ENCODE peak calls at places on chromosomes 6 and 20, in eight cellular contexts. Z is PC-3; N is heart right ventricle; C is activated gamma-delta T cell; M is NCI-H748 treated with DMSO at 0.1 percent for 48 hours; O is activated T-cell treated with anti-CD3 and anti-CD28 coated beads, Interleukin-2, amount 50 U/mL, for 72 hours; A is GM03348; R is effector CD4-positive, alpha-beta T cell. V is an unnamed sample.

GRCh38 chr20:13458860-13459451 is 179.8 kb downstream of the TASP1 start:
- DNase-seq in Z (peak), N (no peak), C (no peak), M (peak), O (peak), A (peak), R (no peak), V (peak)

GRCh38 chr20:5770240-5770986 is 20.2 kb downstream of the SHLD1 start:
- DNase-seq in Z (no peak), N (no peak), C (no peak), M (no peak), O (no peak), A (no peak), R (no peak), V (no peak)

GRCh38 chr6:16676978-16677377 is 84.3 kb downstream of the ATXN1 start:
- DNase-seq in Z (peak), N (no peak), C (no peak), M (no peak), O (no peak), A (no peak), R (no peak), V (peak)

GRCh38 chr20:54848262-54848661 is 372.9 kb downstream of the DOK5 start:
- DNase-seq in Z (no peak), N (no peak), C (no peak), M (no peak), O (no peak), A (no peak), R (no peak), V (no peak)

GRCh38 chr6:140379919-140380318 is 1005.5 kb upstream of the CITED2 start:
- DNase-seq in Z (no peak), N (no peak), C (no peak), M (no peak), O (no peak), A (peak), R (no peak), V (no peak)

GRCh38 chr6:8743146-8743745 is 307.9 kb upstream of the SLC35B3 start:
- DNase-seq in Z (no peak), N (no peak), C (no peak), M (no peak), O (no peak), A (no peak), R (no peak), V (no peak)

GRCh38 chr6:157613011-157613522 is 210.0 kb upstream of the SNX9 start:
- DNase-seq in Z (peak), N (no peak), C (no peak), M (no peak), O (no peak), A (peak), R (no peak), V (peak)

GRCh38 chr20:58706975-58707681 is 14.5 kb downstream of the NPEPL1 start:
- DNase-seq in Z (no peak), N (no peak), C (no peak), M (no peak), O (no peak), A (no peak), R (no peak), V (no peak)

GRCh38 chr6:113047932-113048331 is 700.8 kb downstream of the RFPL4B start:
- DNase-seq in Z (no peak), N (no peak), C (no peak), M (no peak), O (no peak), A (peak), R (no peak), V (no peak)

GRCh38 chr6:41531591-41532582 is 14.3 kb upstream of the FOXP4 start:
- DNase-seq in Z (peak), N (no peak), C (peak), M (peak), O (peak), A (peak), R (peak), V (no peak)

GRCh38 chr6:115706981-115707380 is 353.7 kb downstream of the FRK start:
- DNase-seq in Z (no peak), N (no peak), C (no peak), M (no peak), O (no peak), A (no peak), R (no peak), V (no peak)

GRCh38 chr20:58244517-58245030 is 16.1 kb upstream of the ANKRD60 start:
- DNase-seq in Z (no peak), N (no peak), C (no peak), M (no peak), O (no peak), A (no peak), R (no peak), V (no peak)

GRCh38 chr6:37988131-37988530 is 168.6 kb downstream of the ZFAND3 start:
- DNase-seq in Z (no peak), N (no peak), C (no peak), M (no peak), O (no peak), A (peak), R (no peak), V (no peak)

GRCh38 chr20:51902933-51903332 is 100.6 kb upstream of the SALL4 start:
- DNase-seq in Z (no peak), N (no peak), C (no peak), M (no peak), O (no peak), A (no peak), R (no peak), V (no peak)

GRCh38 chr6:83193747-83194582 is 808 bp downstream of the RWDD2A start:
- DNase-seq in Z (peak), N (peak), C (peak), M (peak), O (peak), A (peak), R (peak), V (no peak)

GRCh38 chr6:152316024-152316423 is 321.1 kb downstream of the SYNE1 start:
- DNase-seq in Z (no peak), N (peak), C (no peak), M (no peak), O (no peak), A (peak), R (no peak), V (no peak)

GRCh38 chr6:37742401-37742760 is 44.7 kb upstream of the MDGA1 start:
- DNase-seq in Z (no peak), N (no peak), C (no peak), M (no peak), O (no peak), A (no peak), R (no peak), V (no peak)

GRCh38 chr6:99501762-99502161 is 13.5 kb downstream of the USP45 start:
- DNase-seq in Z (no peak), N (no peak), C (no peak), M (no peak), O (no peak), A (no peak), R (no peak), V (no peak)

GRCh38 chr20:62020935-62021701 is 44.6 kb downstream of the TAF4 start:
- DNase-seq in Z (no peak), N (peak), C (no peak), M (no peak), O (no peak), A (peak), R (no peak), V (no peak)

GRCh38 chr20:25573288-25574251 is 11.8 kb downstream of the NINL start:
- DNase-seq in Z (no peak), N (no peak), C (no peak), M (no peak), O (no peak), A (peak), R (no peak), V (peak)

GRCh38 chr6:145063091-145063490 is 672.2 kb downstream of the EPM2A start:
- DNase-seq in Z (no peak), N (no peak), C (no peak), M (no peak), O (no peak), A (no peak), R (no peak), V (no peak)

GRCh38 chr6:97443408-97444080 is 160.5 kb upstream of the MMS22L start:
- DNase-seq in Z (no peak), N (no peak), C (no peak), M (no peak), O (no peak), A (no peak), R (no peak), V (no peak)

GRCh38 chr20:5634894-5635293 is 115.3 kb upstream of the SHLD1 start:
- DNase-seq in Z (no peak), N (no peak), C (no peak), M (no peak), O (no peak), A (no peak), R (no peak), V (no peak)

GRCh38 chr20:24910461-24910860 is 38.6 kb upstream of the CST7 start:
- DNase-seq in Z (no peak), N (no peak), C (no peak), M (no peak), O (no peak), A (no peak), R (no peak), V (no peak)

GRCh38 chr20:62352402-62353288 is 14.5 kb downstream of the LAMA5 start:
- DNase-seq in Z (peak), N (peak), C (no peak), M (no peak), O (no peak), A (no peak), R (no peak), V (no peak)

GRCh38 chr6:133326584-133326983 is 85.4 kb downstream of the EYA4 start:
- DNase-seq in Z (no peak), N (no peak), C (no peak), M (no peak), O (no peak), A (no peak), R (no peak), V (no peak)

GRCh38 chr6:119445666-119446622 is 96.4 kb upstream of the MAN1A1 start:
- DNase-seq in Z (peak), N (no peak), C (no peak), M (no peak), O (no peak), A (peak), R (no peak), V (peak)

GRCh38 chr6:170152989-170153388 is 137.9 kb downstream of the DLL1 start:
- DNase-seq in Z (peak), N (no peak), C (no peak), M (peak), O (no peak), A (no peak), R (no peak), V (peak)

GRCh38 chr6:156599977-156600647 is 177.1 kb upstream of the ARID1B start:
- DNase-seq in Z (no peak), N (no peak), C (no peak), M (no peak), O (no peak), A (no peak), R (no peak), V (no peak)

GRCh38 chr20:23241416-23241815 is 109.2 kb upstream of the NXT1 start:
- DNase-seq in Z (no peak), N (no peak), C (no peak), M (no peak), O (no peak), A (no peak), R (no peak), V (no peak)

GRCh38 chr6:37965964-37966676 is 146.6 kb downstream of the ZFAND3 start:
- DNase-seq in Z (peak), N (no peak), C (no peak), M (no peak), O (no peak), A (peak), R (no peak), V (peak)

GRCh38 chr6:158762787-158763439 is 56.3 kb downstream of the EZR start:
- DNase-seq in Z (no peak), N (no peak), C (no peak), M (no peak), O (no peak), A (no peak), R (no peak), V (no peak)

GRCh38 chr20:35515949-35516645 is 13.4 kb downstream of the C20orf173 start:
- DNase-seq in Z (peak), N (no peak), C (no peak), M (no peak), O (no peak), A (peak), R (no peak), V (peak)

GRCh38 chr6:42378125-42378524 is 73.6 kb downstream of the TRERF1 start:
- DNase-seq in Z (no peak), N (no peak), C (no peak), M (no peak), O (peak), A (no peak), R (no peak), V (no peak)

V was measured in astrocyte of the cerebellum.